ENCODE peak calls at places on chromosome 18, in seven cellular contexts. K, V, I, Y, B, G and A are unnamed samples. For H3K9me2, the result is how much of the 10 kb centered on the place peaks cover.

GRCh38 chr18:24064701-24065100 is 50.1 kb downstream of the TTC39C start:
- DNase-seq in K (no peak), V (no peak), I (no peak), Y (no peak), B (peak), G (no peak), A (no peak)

GRCh38 chr18:49520661-49521145 is 33.7 kb upstream of the C18orf32 start:
- DNase-seq in K (no peak), V (no peak), I (peak), Y (no peak), B (peak), G (no peak), A (no peak)

GRCh38 chr18:24982831-24983230 is 369.1 kb downstream of the ZNF521 start:
- DNase-seq in K (no peak), V (no peak), I (peak), Y (no peak), B (peak), G (no peak), A (no peak)

GRCh38 chr18:8619835-8620577 is 10.8 kb downstream of the RAB12 start:
- DNase-seq in K (no peak), V (no peak), I (no peak), Y (no peak), B (no peak), G (no peak), A (no peak)

GRCh38 chr18:23689616-23690504 is 607 bp downstream of the LAMA3 start:
- DNase-seq in K (peak), V (peak), I (no peak), Y (no peak), B (peak), G (no peak), A (no peak)

GRCh38 chr18:55522011-55522410 is 66.0 kb downstream of the TCF4 start:
- DNase-seq in K (peak), V (peak), I (no peak), Y (no peak), B (peak), G (no peak), A (peak)

GRCh38 chr18:62702259-62702658 is 13.1 kb upstream of the PHLPP1 start:
- DNase-seq in K (no peak), V (no peak), I (no peak), Y (no peak), B (no peak), G (no peak), A (no peak)

GRCh38 chr18:25299426-25299825 is 52.5 kb downstream of the ZNF521 start:
- DNase-seq in K (no peak), V (no peak), I (peak), Y (no peak), B (peak), G (no peak), A (no peak)

GRCh38 chr18:22346968-22347611 is 70.6 kb downstream of the CTAGE1 start:
- DNase-seq in K (peak), V (peak), I (peak), Y (peak), B (no peak), G (no peak), A (no peak)

GRCh38 chr18:23088343-23088742 is 46.9 kb upstream of the CABLES1 start:
- DNase-seq in K (no peak), V (no peak), I (no peak), Y (no peak), B (no peak), G (no peak), A (no peak)

GRCh38 chr18:30991397-30991796 is 51.1 kb downstream of the DSC3 start:
- DNase-seq in K (no peak), V (no peak), I (no peak), Y (no peak), B (no peak), G (no peak), A (peak)

GRCh38 chr18:31325051-31325450 is 7.1 kb downstream of the DSG1 start:
- DNase-seq in K (peak), V (no peak), I (peak), Y (no peak), B (peak), G (no peak), A (no peak)

GRCh38 chr18:11548367-11548766 is 61.0 kb upstream of the SLC35G4 start:
- DNase-seq in K (no peak), V (no peak), I (no peak), Y (no peak), B (no peak), G (no peak), A (no peak)

GRCh38 chr18:65056575-65056974 is 694.2 kb upstream of the CDH7 start:
- DNase-seq in K (no peak), V (no peak), I (no peak), Y (no peak), B (no peak), G (no peak), A (no peak)
- H3K9me2 ChIP-seq in K (under half), V (under half), I (under half), Y (under half), B (under half), G (under half), A (under half)

GRCh38 chr18:44796505-44797198 is 116.0 kb downstream of the SETBP1 start:
- DNase-seq in K (peak), V (no peak), I (no peak), Y (no peak), B (no peak), G (no peak), A (no peak)
- H3K27ac ChIP-seq in K (peak), V (no peak), I (no peak), Y (no peak), B (no peak), G (no peak), A (no peak)

GRCh38 chr18:46212398-46212797 is 108.2 kb downstream of the HAUS1 start:
- DNase-seq in K (no peak), V (no peak), I (no peak), Y (no peak), B (no peak), G (no peak), A (no peak)
- TF ChIP-seq EZH2 in K (no peak), V (no peak), I (no peak), Y (no peak), B (no peak), G (no peak), A (no peak)

GRCh38 chr18:59414254-59414653 is 55.2 kb upstream of the LMAN1 start:
- DNase-seq in K (no peak), V (no peak), I (no peak), Y (no peak), B (no peak), G (no peak), A (no peak)

GRCh38 chr18:59420244-59420643 is 61.2 kb upstream of the LMAN1 start:
- DNase-seq in K (no peak), V (no peak), I (no peak), Y (no peak), B (no peak), G (no peak), A (no peak)

GRCh38 chr18:59419386-59419785 is 60.3 kb upstream of the LMAN1 start:
- DNase-seq in K (no peak), V (no peak), I (peak), Y (no peak), B (no peak), G (no peak), A (no peak)

DNA sequence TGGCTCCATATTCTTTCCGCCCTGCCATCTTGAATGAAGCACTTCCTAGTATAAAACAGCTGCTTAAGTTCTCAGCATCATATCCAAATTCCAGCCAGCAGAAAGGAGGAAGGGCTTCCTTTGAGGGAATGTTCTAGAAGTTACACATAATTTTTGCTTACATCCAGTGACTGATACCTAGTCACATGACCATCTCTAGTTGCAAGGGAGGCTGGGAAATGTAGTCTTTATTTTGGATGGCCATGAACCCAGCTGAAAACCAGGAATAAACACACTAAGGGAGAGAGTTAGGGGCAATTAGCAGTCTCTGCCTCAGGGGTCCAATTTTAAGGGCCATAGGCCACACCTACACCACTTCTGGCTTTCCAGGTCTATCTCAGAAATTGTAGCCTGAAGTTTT is 57.8 kb upstream of the LMAN1 start:
- DNase-seq in K (no peak), V (peak), I (peak), Y (no peak), B (no peak), G (no peak), A (no peak)
- H3K9me2 ChIP-seq in K (under half), V (under half), I (under half), Y (under half), B (under half), G (under half), A (under half)

GRCh38 chr18:80247403-80247916 is at the start of gene PARD6G:
- DNase-seq in K (peak), V (peak), I (peak), Y (peak), B (peak), G (peak), A (peak)
- H3K27ac ChIP-seq in K (peak), V (no peak), I (no peak), Y (no peak), B (no peak), G (peak), A (no peak)

GRCh38 chr18:10454800-10455550 is 540 bp downstream of the APCDD1 start:
- DNase-seq in K (peak), V (peak), I (peak), Y (no peak), B (no peak), G (no peak), A (peak)

GRCh38 chr18:10456718-10457499 is 2.5 kb downstream of the APCDD1 start:
- DNase-seq in K (no peak), V (no peak), I (no peak), Y (no peak), B (no peak), G (no peak), A (no peak)

GRCh38 chr18:10453885-10454772 is at the start of gene APCDD1:
- DNase-seq in K (peak), V (peak), I (peak), Y (no peak), B (no peak), G (no peak), A (no peak)

GRCh38 chr18:10457798-10458197 is 3.4 kb downstream of the APCDD1 start:
- DNase-seq in K (no peak), V (no peak), I (no peak), Y (no peak), B (no peak), G (no peak), A (no peak)

DNA sequence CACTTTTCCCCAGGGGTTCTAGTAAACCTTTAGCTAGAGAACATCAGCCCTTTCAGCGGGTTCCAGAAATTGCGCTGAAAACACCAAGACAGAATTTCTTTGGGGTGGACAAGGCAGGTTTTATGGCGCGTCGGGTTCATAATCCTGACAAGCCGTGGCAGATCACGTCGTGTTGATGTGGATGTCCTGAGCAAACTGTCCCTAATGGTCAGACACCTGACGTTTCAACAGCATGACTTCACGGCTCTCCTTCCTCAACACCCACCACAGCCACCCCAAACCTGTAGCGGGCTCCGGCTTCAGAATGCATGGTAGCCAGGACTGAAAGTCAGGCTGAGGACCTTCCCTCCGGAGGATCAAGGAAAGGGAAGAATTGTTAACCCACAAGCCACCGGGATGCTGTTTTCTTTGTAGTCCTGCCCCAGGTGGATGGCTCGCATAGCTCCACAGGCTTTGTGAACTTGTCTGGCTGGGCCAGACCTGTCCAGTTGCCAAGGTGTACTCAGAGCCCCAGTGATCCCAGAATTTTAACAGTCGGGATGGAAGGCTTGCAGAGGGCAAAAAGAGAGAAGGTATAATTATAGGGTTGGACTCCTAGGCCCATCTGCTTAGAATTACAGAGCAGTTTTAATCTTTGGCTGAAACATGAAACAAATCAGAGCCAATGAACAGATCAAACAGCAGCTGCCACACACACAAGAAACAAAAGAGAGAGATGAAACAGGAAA is 1.5 kb downstream of the APCDD1 start:
- DNase-seq in K (peak), V (peak), I (no peak), Y (no peak), B (no peak), G (no peak), A (no peak)
- TF ChIP-seq EZH2 in K (no peak), V (peak), I (peak), Y (no peak), B (no peak), G (no peak), A (no peak)